ENCODE peak calls at places on chromosomes 3 and 15, in eight cellular contexts. One of them, this sample, is unnamed.
A peak's percentile ranks its signal among the peaks of the same experiment; 100 is the strongest.

GRCh38 chr15:31464216-31465082 is 137.8 kb downstream of the KLF13 start:
- DNase-seq in prostate gland: no peak
- DNase-seq in suprapubic skin: peak; percentile 50
- DNase-seq in adrenal gland: no peak
- DNase-seq in IMR-90: no peak
- DNase-seq in K562: no peak
- DNase-seq in heart left ventricle: no peak
- DNase-seq in upper lobe of left lung: no peak
- DNase-seq in this sample: peak; percentile 10

GRCh38 chr3:159513867-159514380 is 474.7 kb upstream of the IL12A start:
- DNase-seq in K562: no peak
- DNase-seq in adrenal gland: no peak
- DNase-seq in suprapubic skin: no peak
- DNase-seq in IMR-90: no peak
- DNase-seq in heart left ventricle: no peak
- DNase-seq in upper lobe of left lung: no peak
- DNase-seq in prostate gland: no peak
- DNase-seq in this sample: no peak

GRCh38 chr3:85560088-85560790 is 601.5 kb downstream of the CADM2 start:
- DNase-seq in adrenal gland: no peak
- DNase-seq in prostate gland: peak; percentile 18
- DNase-seq in IMR-90: no peak
- DNase-seq in upper lobe of left lung: no peak
- DNase-seq in suprapubic skin: no peak
- DNase-seq in K562: no peak
- DNase-seq in heart left ventricle: peak; percentile 9
- DNase-seq in this sample: no peak

GRCh38 chr15:81814882-81815455 is 230.8 kb downstream of the MEX3B start:
- DNase-seq in suprapubic skin: no peak
- DNase-seq in adrenal gland: no peak
- DNase-seq in heart left ventricle: no peak
- DNase-seq in IMR-90: no peak
- DNase-seq in K562: no peak
- DNase-seq in upper lobe of left lung: no peak
- DNase-seq in prostate gland: no peak
- DNase-seq in this sample: no peak

GRCh38 chr3:9834520-9835380 is 9.1 kb downstream of the RPUSD3 start:
- DNase-seq in K562: no peak
- DNase-seq in IMR-90: no peak
- DNase-seq in adrenal gland: peak; percentile 21
- DNase-seq in heart left ventricle: no peak
- DNase-seq in upper lobe of left lung: no peak
- DNase-seq in suprapubic skin: no peak
- DNase-seq in prostate gland: no peak
- DNase-seq in this sample: no peak

GRCh38 chr15:90774731-90775521 is 57.8 kb downstream of the BLM start:
- DNase-seq in adrenal gland: no peak
- DNase-seq in K562: no peak
- DNase-seq in prostate gland: no peak
- DNase-seq in suprapubic skin: no peak
- DNase-seq in heart left ventricle: no peak
- DNase-seq in upper lobe of left lung: no peak
- DNase-seq in IMR-90: peak; percentile 89
- DNase-seq in this sample: no peak

GRCh38 chr3:134896696-134897095 is 101.6 kb downstream of the EPHB1 start:
- DNase-seq in heart left ventricle: no peak
- DNase-seq in IMR-90: no peak
- DNase-seq in prostate gland: no peak
- DNase-seq in K562: no peak
- DNase-seq in suprapubic skin: peak; percentile 15
- DNase-seq in upper lobe of left lung: no peak
- DNase-seq in adrenal gland: no peak
- DNase-seq in this sample: no peak

GRCh38 chr3:197513953-197514785 is 41.6 kb downstream of the BDH1 start:
- DNase-seq in heart left ventricle: no peak
- DNase-seq in adrenal gland: no peak
- DNase-seq in K562: no peak
- DNase-seq in suprapubic skin: no peak
- DNase-seq in prostate gland: no peak
- DNase-seq in upper lobe of left lung: no peak
- DNase-seq in IMR-90: no peak
- DNase-seq in this sample: no peak

GRCh38 chr15:57505949-57506391 is 85.7 kb upstream of the MYZAP start:
- DNase-seq in upper lobe of left lung: peak; percentile 88
- DNase-seq in prostate gland: peak; percentile 98
- DNase-seq in suprapubic skin: peak; percentile 85
- DNase-seq in adrenal gland: no peak
- DNase-seq in K562: no peak
- DNase-seq in IMR-90: no peak
- DNase-seq in heart left ventricle: peak; percentile 69
- DNase-seq in this sample: no peak

GRCh38 chr15:89023311-89023961 is 64.8 kb upstream of the ABHD2 start:
- DNase-seq in heart left ventricle: no peak
- DNase-seq in prostate gland: no peak
- DNase-seq in upper lobe of left lung: no peak
- DNase-seq in adrenal gland: peak; percentile 22
- DNase-seq in K562: no peak
- DNase-seq in suprapubic skin: no peak
- DNase-seq in IMR-90: peak; percentile 38
- DNase-seq in this sample: no peak

GRCh38 chr3:57397175-57398026 is 104.9 kb upstream of the ASB14 start:
- DNase-seq in K562: peak; percentile 25
- DNase-seq in upper lobe of left lung: peak; percentile 34
- DNase-seq in prostate gland: peak; percentile 7
- DNase-seq in IMR-90: peak; percentile 42
- DNase-seq in suprapubic skin: no peak
- DNase-seq in adrenal gland: peak; percentile 56
- DNase-seq in heart left ventricle: peak; percentile 18
- DNase-seq in this sample: no peak

GRCh38 chr3:33884204-33884561 is 85.8 kb downstream of the PDCD6IP start:
- DNase-seq in heart left ventricle: no peak
- DNase-seq in IMR-90: no peak
- DNase-seq in prostate gland: no peak
- DNase-seq in K562: peak; percentile 72
- DNase-seq in adrenal gland: no peak
- DNase-seq in suprapubic skin: no peak
- DNase-seq in upper lobe of left lung: no peak
- DNase-seq in this sample: no peak

GRCh38 chr3:189122526-189123205 is 49.1 kb upstream of the TPRG1 start:
- DNase-seq in K562: no peak
- DNase-seq in prostate gland: no peak
- DNase-seq in adrenal gland: no peak
- DNase-seq in upper lobe of left lung: no peak
- DNase-seq in IMR-90: no peak
- DNase-seq in heart left ventricle: no peak
- DNase-seq in suprapubic skin: no peak
- DNase-seq in this sample: no peak

GRCh38 chr15:70299931-70300858 is 202.5 kb upstream of the TLE3 start:
- DNase-seq in IMR-90: no peak
- DNase-seq in suprapubic skin: no peak
- DNase-seq in upper lobe of left lung: peak; percentile 33
- DNase-seq in prostate gland: no peak
- DNase-seq in heart left ventricle: no peak
- DNase-seq in K562: no peak
- DNase-seq in adrenal gland: no peak
- DNase-seq in this sample: no peak

GRCh38 chr3:193190387-193190786 is 50.6 kb upstream of the PLAAT1 start:
- DNase-seq in K562: no peak
- DNase-seq in suprapubic skin: no peak
- DNase-seq in prostate gland: no peak
- DNase-seq in upper lobe of left lung: peak; percentile 22
- DNase-seq in adrenal gland: peak; percentile 16
- DNase-seq in IMR-90: no peak
- DNase-seq in heart left ventricle: no peak
- DNase-seq in this sample: no peak

GRCh38 chr3:194305356-194306108 is 45.6 kb downstream of the CPN2 start:
- DNase-seq in K562: no peak
- DNase-seq in prostate gland: no peak
- DNase-seq in IMR-90: no peak
- DNase-seq in heart left ventricle: no peak
- DNase-seq in suprapubic skin: peak; percentile 32
- DNase-seq in upper lobe of left lung: no peak
- DNase-seq in adrenal gland: no peak
- DNase-seq in this sample: no peak

GRCh38 chr3:134216851-134217250 is 33.8 kb downstream of the RYK start:
- DNase-seq in suprapubic skin: no peak
- DNase-seq in IMR-90: no peak
- DNase-seq in upper lobe of left lung: no peak
- DNase-seq in adrenal gland: no peak
- DNase-seq in heart left ventricle: no peak
- DNase-seq in prostate gland: no peak
- DNase-seq in K562: no peak
- DNase-seq in this sample: no peak

GRCh38 chr15:52093539-52094502 is 18.8 kb downstream of the BCL2L10 start:
- DNase-seq in K562: no peak
- DNase-seq in IMR-90: peak; percentile 84
- DNase-seq in adrenal gland: peak; percentile 72
- DNase-seq in suprapubic skin: peak; percentile 92
- DNase-seq in prostate gland: no peak
- DNase-seq in upper lobe of left lung: no peak
- DNase-seq in heart left ventricle: no peak
- DNase-seq in this sample: peak; percentile 82

GRCh38 chr3:141798455-141798854 is 35.2 kb downstream of the GRK7 start:
- DNase-seq in heart left ventricle: peak; percentile 26
- DNase-seq in adrenal gland: peak; percentile 15
- DNase-seq in K562: no peak
- DNase-seq in suprapubic skin: no peak
- DNase-seq in prostate gland: no peak
- DNase-seq in IMR-90: no peak
- DNase-seq in upper lobe of left lung: no peak
- DNase-seq in this sample: peak; percentile 31

DNA sequence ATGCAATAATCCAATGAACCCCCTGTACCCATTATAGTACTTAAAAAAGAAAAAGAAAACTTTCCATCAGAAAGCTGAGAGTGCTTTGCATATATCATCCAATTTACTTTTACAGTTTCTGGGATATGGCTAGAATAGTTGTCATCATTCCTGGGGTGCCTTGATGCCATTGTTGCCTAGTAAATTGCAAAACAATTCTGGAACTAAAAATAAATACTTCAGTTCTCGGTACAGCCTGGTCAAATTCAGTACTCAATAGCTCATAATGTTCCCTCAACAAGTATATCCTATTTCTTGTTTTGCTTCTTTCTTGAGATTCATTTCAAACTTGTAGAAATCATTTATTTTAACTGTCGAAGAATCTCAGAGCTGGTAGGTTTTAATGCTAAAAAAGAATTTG is 334.7 kb upstream of the MDFIC2 start:
- DNase-seq in prostate gland: no peak
- DNase-seq in heart left ventricle: no peak
- DNase-seq in adrenal gland: no peak
- DNase-seq in suprapubic skin: no peak
- DNase-seq in upper lobe of left lung: no peak
- DNase-seq in IMR-90: no peak
- DNase-seq in K562: no peak
- DNase-seq in this sample: no peak
- H3K27ac ChIP-seq in prostate gland: no peak overlapping the region
- H3K27ac ChIP-seq in heart left ventricle: no peak overlapping the region
- H3K27ac ChIP-seq in adrenal gland: no peak overlapping the region
- H3K27ac ChIP-seq in suprapubic skin: peak overlapping the region; percentile 43
- H3K27ac ChIP-seq in upper lobe of left lung: no peak overlapping the region
- H3K27ac ChIP-seq in IMR-90: no peak overlapping the region
- H3K27ac ChIP-seq in K562: no peak overlapping the region
- H3K27ac ChIP-seq in this sample: no peak overlapping the region

GRCh38 chr3:27127879-27128278 is 241.3 kb downstream of the NEK10 start:
- DNase-seq in heart left ventricle: no peak
- DNase-seq in K562: no peak
- DNase-seq in prostate gland: no peak
- DNase-seq in IMR-90: no peak
- DNase-seq in upper lobe of left lung: no peak
- DNase-seq in suprapubic skin: no peak
- DNase-seq in adrenal gland: no peak
- DNase-seq in this sample: no peak

GRCh38 chr3:27133062-27133461 is 236.1 kb downstream of the NEK10 start:
- DNase-seq in heart left ventricle: no peak
- DNase-seq in adrenal gland: no peak
- DNase-seq in upper lobe of left lung: no peak
- DNase-seq in suprapubic skin: no peak
- DNase-seq in IMR-90: no peak
- DNase-seq in prostate gland: no peak
- DNase-seq in K562: no peak
- DNase-seq in this sample: no peak

GRCh38 chr3:27130796-27131195 is 238.4 kb downstream of the NEK10 start:
- DNase-seq in suprapubic skin: no peak
- DNase-seq in K562: no peak
- DNase-seq in prostate gland: no peak
- DNase-seq in upper lobe of left lung: no peak
- DNase-seq in heart left ventricle: no peak
- DNase-seq in adrenal gland: no peak
- DNase-seq in IMR-90: no peak
- DNase-seq in this sample: no peak

GRCh38 chr3:27125821-27126501 is 243.2 kb downstream of the NEK10 start:
- DNase-seq in heart left ventricle: no peak
- DNase-seq in prostate gland: no peak
- DNase-seq in adrenal gland: no peak
- DNase-seq in suprapubic skin: no peak
- DNase-seq in K562: no peak
- DNase-seq in IMR-90: no peak
- DNase-seq in upper lobe of left lung: no peak
- DNase-seq in this sample: no peak

GRCh38 chr3:27127195-27127594 is 242.0 kb downstream of the NEK10 start:
- DNase-seq in adrenal gland: no peak
- DNase-seq in K562: no peak
- DNase-seq in upper lobe of left lung: no peak
- DNase-seq in heart left ventricle: no peak
- DNase-seq in prostate gland: no peak
- DNase-seq in IMR-90: no peak
- DNase-seq in suprapubic skin: no peak
- DNase-seq in this sample: no peak
- H3K4me1 ChIP-seq in adrenal gland: no peaks in the 10 kb centered on the region
- H3K4me1 ChIP-seq in K562: no peaks in the 10 kb centered on the region
- H3K4me1 ChIP-seq in upper lobe of left lung: no peaks in the 10 kb centered on the region
- H3K4me1 ChIP-seq in heart left ventricle: no peaks in the 10 kb centered on the region
- H3K4me1 ChIP-seq in prostate gland: no peaks in the 10 kb centered on the region
- H3K4me1 ChIP-seq in IMR-90: no peaks in the 10 kb centered on the region
- H3K4me1 ChIP-seq in suprapubic skin: no peaks in the 10 kb centered on the region
- H3K4me1 ChIP-seq in this sample: no peaks in the 10 kb centered on the region

DNA sequence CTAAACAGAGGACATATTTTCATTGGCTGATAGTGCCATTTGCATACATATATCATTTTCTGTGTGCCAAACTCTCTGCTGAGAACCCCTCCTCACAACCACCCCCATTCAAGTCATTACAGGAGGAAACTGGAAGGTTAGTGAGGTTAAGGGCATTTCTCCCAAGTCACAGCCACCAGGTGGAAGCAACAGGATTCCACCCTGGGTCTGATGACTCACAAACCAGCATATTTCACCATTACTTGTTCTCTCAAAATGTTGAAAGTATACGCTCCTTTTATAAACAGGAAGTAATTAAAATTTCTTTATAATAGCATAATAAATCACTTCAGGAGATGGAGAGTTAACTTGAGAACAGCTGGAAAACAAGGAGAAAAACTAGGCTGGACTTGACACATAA is 398.6 kb upstream of the WNT5A start:
- DNase-seq in adrenal gland: no peak
- DNase-seq in suprapubic skin: no peak
- DNase-seq in heart left ventricle: no peak
- DNase-seq in IMR-90: peak; percentile 82
- DNase-seq in K562: no peak
- DNase-seq in prostate gland: no peak
- DNase-seq in upper lobe of left lung: peak; percentile 43
- DNase-seq in this sample: no peak
- TF ChIP-seq CTCF in adrenal gland: no peak
- TF ChIP-seq CTCF in suprapubic skin: no peak
- TF ChIP-seq CTCF in heart left ventricle: no peak
- TF ChIP-seq CTCF in IMR-90: peak; percentile 28
- TF ChIP-seq CTCF in K562: no peak
- TF ChIP-seq CTCF in prostate gland: no peak
- TF ChIP-seq CTCF in upper lobe of left lung: no peak
- TF ChIP-seq CTCF in this sample: no peak

GRCh38 chr3:179309225-179310109 is 13.4 kb upstream of the ZNF639 start:
- DNase-seq in prostate gland: no peak
- DNase-seq in heart left ventricle: no peak
- DNase-seq in upper lobe of left lung: no peak
- DNase-seq in IMR-90: no peak
- DNase-seq in adrenal gland: no peak
- DNase-seq in suprapubic skin: no peak
- DNase-seq in K562: no peak
- DNase-seq in this sample: no peak
- H3K27ac ChIP-seq in prostate gland: no peak overlapping the region
- H3K27ac ChIP-seq in heart left ventricle: no peak overlapping the region
- H3K27ac ChIP-seq in upper lobe of left lung: no peak overlapping the region
- H3K27ac ChIP-seq in IMR-90: no peak overlapping the region
- H3K27ac ChIP-seq in adrenal gland: no peak overlapping the region
- H3K27ac ChIP-seq in suprapubic skin: no peak overlapping the region
- H3K27ac ChIP-seq in K562: no peak overlapping the region
- H3K27ac ChIP-seq in this sample: no peak overlapping the region

This sample was measured in uterus.